ENCODE peak calls at places on chromosomes 12 and 14, in nine cellular contexts. N, D, K, B, U, W, G, H and C are unnamed samples.

GRCh38 chr12:132356686-132357622 is 27.6 kb upstream of the GALNT9 start:
- DNase-seq in N (peak), D (no peak), K (peak), B (peak), U (no peak), W (peak), G (no peak), H (no peak), C (no peak)

GRCh38 chr12:22459872-22460490 is 84.4 kb downstream of the C2CD5 start:
- DNase-seq in N (peak), D (no peak), K (no peak), B (peak), U (peak), W (no peak), G (peak), H (no peak), C (peak)

GRCh38 chr12:2170376-2170775 is 117.6 kb downstream of the CACNA1C start:
- DNase-seq in N (no peak), D (no peak), K (no peak), B (no peak), U (no peak), W (no peak), G (no peak), H (no peak), C (no peak)

GRCh38 chr14:90970167-90970600 is 90.3 kb downstream of the RPS6KA5 start:
- DNase-seq in N (peak), D (no peak), K (no peak), B (peak), U (no peak), W (peak), G (no peak), H (no peak), C (no peak)

GRCh38 chr14:89340782-89341181 is 76.3 kb downstream of the FOXN3 start:
- DNase-seq in N (no peak), D (no peak), K (no peak), B (no peak), U (no peak), W (no peak), G (no peak), H (no peak), C (no peak)

GRCh38 chr14:86654558-86655184 is 1124.7 kb downstream of the FLRT2 start:
- DNase-seq in N (peak), D (no peak), K (no peak), B (peak), U (peak), W (no peak), G (peak), H (no peak), C (peak)

GRCh38 chr14:51564460-51564859 is 87.2 kb upstream of the FRMD6 start:
- DNase-seq in N (no peak), D (no peak), K (no peak), B (no peak), U (peak), W (no peak), G (no peak), H (no peak), C (no peak)

GRCh38 chr14:70530417-70530816 is 4.4 kb downstream of the ADAM20 start:
- DNase-seq in N (no peak), D (no peak), K (no peak), B (no peak), U (no peak), W (no peak), G (no peak), H (no peak), C (no peak)

GRCh38 chr12:124428792-124429281 is 133.9 kb downstream of the RFLNA start:
- DNase-seq in N (no peak), D (no peak), K (no peak), B (no peak), U (no peak), W (no peak), G (no peak), H (no peak), C (no peak)

GRCh38 chr12:64633186-64633939 is 23.1 kb downstream of the RASSF3 start:
- DNase-seq in N (no peak), D (no peak), K (no peak), B (no peak), U (no peak), W (no peak), G (no peak), H (no peak), C (no peak)

GRCh38 chr12:115810166-115810565 is 467.3 kb downstream of the MED13L start:
- DNase-seq in N (no peak), D (no peak), K (no peak), B (no peak), U (no peak), W (no peak), G (no peak), H (no peak), C (no peak)

GRCh38 chr12:84787253-84787652 is 125.3 kb downstream of the SLC6A15 start:
- DNase-seq in N (no peak), D (no peak), K (no peak), B (no peak), U (no peak), W (no peak), G (no peak), H (no peak), C (no peak)

GRCh38 chr14:76844223-76844622 is 18.0 kb downstream of the LRRC74A start:
- DNase-seq in N (peak), D (peak), K (no peak), B (peak), U (no peak), W (no peak), G (no peak), H (peak), C (no peak)

GRCh38 chr12:113818278-113818677 is 147.8 kb downstream of the RBM19 start:
- DNase-seq in N (no peak), D (no peak), K (no peak), B (no peak), U (no peak), W (no peak), G (no peak), H (no peak), C (no peak)

GRCh38 chr12:78725951-78726550 is 138.5 kb upstream of the SYT1 start:
- DNase-seq in N (no peak), D (no peak), K (no peak), B (no peak), U (peak), W (no peak), G (peak), H (no peak), C (no peak)

GRCh38 chr14:55881577-55882241 is 236.5 kb upstream of the PELI2 start:
- DNase-seq in N (no peak), D (no peak), K (no peak), B (no peak), U (no peak), W (peak), G (no peak), H (no peak), C (no peak)

GRCh38 chr12:45292486-45293195 is 76.7 kb downstream of the ANO6 start:
- DNase-seq in N (no peak), D (no peak), K (no peak), B (no peak), U (no peak), W (no peak), G (no peak), H (no peak), C (no peak)

GRCh38 chr12:106696861-106697417 is 77.5 kb upstream of the RIC8B start:
- DNase-seq in N (no peak), D (no peak), K (peak), B (no peak), U (no peak), W (no peak), G (no peak), H (no peak), C (no peak)

GRCh38 chr12:47504775-47505446 is 200.9 kb downstream of the RPAP3 start:
- DNase-seq in N (peak), D (no peak), K (no peak), B (peak), U (no peak), W (no peak), G (no peak), H (no peak), C (no peak)

GRCh38 chr12:103640410-103640809 is 53.3 kb downstream of the STAB2 start:
- DNase-seq in N (no peak), D (no peak), K (no peak), B (no peak), U (no peak), W (no peak), G (no peak), H (no peak), C (no peak)

GRCh38 chr12:11746940-11747716 is 97.7 kb downstream of the ETV6 start:
- DNase-seq in N (no peak), D (no peak), K (no peak), B (no peak), U (no peak), W (no peak), G (no peak), H (no peak), C (no peak)

GRCh38 chr12:50103767-50104321 is at the start of gene GPD1:
- DNase-seq in N (peak), D (no peak), K (peak), B (no peak), U (no peak), W (no peak), G (no peak), H (no peak), C (no peak)

GRCh38 chr12:22874151-22874550 is 249.2 kb downstream of the ETNK1 start:
- DNase-seq in N (no peak), D (no peak), K (no peak), B (no peak), U (no peak), W (no peak), G (no peak), H (no peak), C (no peak)